ENCODE peak calls at places on chromosomes 7 and 10, in five cellular contexts. Z is HFFc6, B is ELR, P is GM13977, X is HT-29. S is an unnamed sample.
A peak's percentile ranks its signal among the peaks of the same experiment; 100 is the strongest.

GRCh38 chr10:3294919-3295318 is 122.3 kb upstream of the PITRM1 start:
- DNase-seq in Z (no peak), B (no peak), P (no peak), X (no peak), S (no peak)

GRCh38 chr10:114732931-114733330 is 74.9 kb upstream of the ABLIM1 start:
- DNase-seq in Z (no peak), B (no peak), P (no peak), X (peak; percentile 28), S (no peak)

GRCh38 chr10:14823966-14824365 is 13.9 kb downstream of the CDNF start:
- DNase-seq in Z (no peak), B (no peak), P (no peak), X (no peak), S (no peak)

GRCh38 chr7:111743244-111743852 is 181.1 kb upstream of the IMMP2L start:
- DNase-seq in Z (no peak), B (no peak), P (no peak), X (no peak), S (no peak)

GRCh38 chr7:157560710-157561522 is 224.1 kb downstream of the DNAJB6 start:
- DNase-seq in Z (no peak), B (no peak), P (no peak), X (no peak), S (no peak)

GRCh38 chr10:19652750-19653149 is 163.5 kb upstream of the PLXDC2 start:
- DNase-seq in Z (no peak), B (no peak), P (no peak), X (no peak), S (no peak)

GRCh38 chr7:68449099-68449498 is 1149.2 kb upstream of the AUTS2 start:
- DNase-seq in Z (no peak), B (no peak), P (no peak), X (no peak), S (no peak)

GRCh38 chr10:59063491-59063890 is 113.0 kb upstream of the PHYHIPL start:
- DNase-seq in Z (no peak), B (no peak), P (no peak), X (no peak), S (no peak)

GRCh38 chr10:24437302-24437701 is 228.4 kb downstream of the KIAA1217 start:
- DNase-seq in Z (no peak), B (no peak), P (no peak), X (no peak), S (no peak)

GRCh38 chr7:20408467-20408826 is 77.7 kb downstream of the ITGB8 start:
- DNase-seq in Z (no peak), B (no peak), P (no peak), X (no peak), S (no peak)

GRCh38 chr10:71285180-71285545 is 33.9 kb upstream of the SLC29A3 start:
- DNase-seq in Z (no peak), B (peak; percentile 64), P (peak; percentile 86), X (peak; percentile 63), S (peak; percentile 78)

GRCh38 chr10:124717911-124718734 is 26.1 kb downstream of the FAM53B start:
- DNase-seq in Z (no peak), B (peak; percentile 29), P (peak; percentile 56), X (no peak), S (peak; percentile 60)

GRCh38 chr10:91643700-91644099 is 10.8 kb upstream of the PPP1R3C start:
- DNase-seq in Z (no peak), B (peak; percentile 34), P (no peak), X (peak; percentile 25), S (no peak)

GRCh38 chr10:50540069-50540825 is 83.5 kb downstream of the SGMS1 start:
- DNase-seq in Z (no peak), B (peak; percentile 45), P (no peak), X (no peak), S (peak; percentile 26)

GRCh38 chr7:28442540-28443420 is 30.5 kb downstream of the CREB5 start:
- DNase-seq in Z (no peak), B (peak; percentile 47), P (peak; percentile 25), X (no peak), S (no peak)

GRCh38 chr10:99344715-99345114 is 15.6 kb downstream of the CNNM1 start:
- DNase-seq in Z (no peak), B (no peak), P (no peak), X (no peak), S (no peak)

GRCh38 chr10:130809181-130809580 is 502.3 kb downstream of the TCERG1L start:
- DNase-seq in Z (no peak), B (no peak), P (no peak), X (no peak), S (no peak)

GRCh38 chr7:135745702-135746312 is 2.8 kb downstream of the FAM180A start:
- DNase-seq in Z (peak; percentile 96), B (peak; percentile 98), P (no peak), X (no peak), S (no peak)

GRCh38 chr7:137933270-137934017 is 68.4 kb downstream of the CREB3L2 start:
- DNase-seq in Z (peak; percentile 46), B (peak; percentile 65), P (no peak), X (no peak), S (no peak)

GRCh38 chr10:71138126-71138860 is 74.1 kb upstream of the UNC5B start:
- DNase-seq in Z (no peak), B (no peak), P (no peak), X (no peak), S (no peak)

GRCh38 chr10:17891435-17891834 is 60.3 kb upstream of the SLC39A12 start:
- DNase-seq in Z (no peak), B (no peak), P (no peak), X (no peak), S (no peak)

GRCh38 chr7:38700111-38700510 is 68.9 kb upstream of the AMPH start:
- DNase-seq in Z (no peak), B (no peak), P (no peak), X (no peak), S (no peak)

GRCh38 chr10:63915240-63915639 is 394.0 kb downstream of the REEP3 start:
- DNase-seq in Z (no peak), B (no peak), P (no peak), X (no peak), S (no peak)

GRCh38 chr7:93150200-93150835 is 2.1 kb upstream of the SAMD9L start:
- DNase-seq in Z (peak; percentile 81), B (peak; percentile 77), P (no peak), X (peak; percentile 31), S (no peak)

GRCh38 chr7:37231613-37232012 is 217.1 kb downstream of the ELMO1 start:
- DNase-seq in Z (no peak), B (no peak), P (no peak), X (no peak), S (no peak)

GRCh38 chr10:24384954-24385353 is 176.0 kb downstream of the KIAA1217 start:
- DNase-seq in Z (no peak), B (no peak), P (no peak), X (no peak), S (no peak)

GRCh38 chr10:89062861-89063260 is 72.3 kb downstream of the FAS start:
- DNase-seq in Z (no peak), B (no peak), P (no peak), X (no peak), S (no peak)